ENCODE peak calls at places on chromosomes 12 and 14, in seven cellular contexts. T, V, Z, L, P, Y and Q are unnamed samples. For H3K4me1, the result is how much of the 10 kb centered on the place peaks cover.

GRCh38 chr14:58398895-58399294 is 3.2 kb downstream of the TOMM20L start:
- DNase-seq in T (no peak), V (no peak), P (no peak), Z (no peak), Y (no peak), L (no peak), Q (peak)

GRCh38 chr14:71714225-71714624 is 218.0 kb upstream of the RGS6 start:
- DNase-seq in P (no peak), Z (no peak), L (no peak), Y (no peak), T (peak), V (no peak), Q (no peak)

GRCh38 chr14:59897757-59898383 is 22.1 kb upstream of the LRRC9 start:
- DNase-seq in L (peak), Y (no peak), Z (peak), T (peak), V (peak), P (peak), Q (no peak)

GRCh38 chr12:56581418-56582145 is 48.5 kb downstream of the BAZ2A start:
- DNase-seq in Z (peak), P (no peak), L (no peak), T (peak), Y (no peak), V (no peak), Q (no peak)

GRCh38 chr12:112357214-112357613 is 25.0 kb downstream of the HECTD4 start:
- DNase-seq in Z (no peak), L (no peak), T (no peak), P (no peak), Y (no peak), V (no peak), Q (no peak)

GRCh38 chr12:110760204-110760609 is 17.5 kb upstream of the PPP1CC start:
- DNase-seq in Y (no peak), V (no peak), L (no peak), T (peak), P (no peak), Z (no peak), Q (no peak)

GRCh38 chr14:57976701-57977100 is 110.8 kb upstream of the SLC35F4 start:
- DNase-seq in Z (no peak), T (no peak), Y (no peak), L (no peak), V (no peak), P (no peak), Q (no peak)

GRCh38 chr14:85527006-85527405 is 2.9 kb upstream of the FLRT2 start:
- DNase-seq in V (no peak), L (no peak), P (no peak), T (peak), Y (no peak), Z (peak), Q (no peak)

GRCh38 chr14:102192840-102193502 is 53.3 kb downstream of the WDR20 start:
- DNase-seq in P (no peak), V (peak), Y (no peak), L (no peak), T (no peak), Z (no peak), Q (no peak)

GRCh38 chr14:44833376-44833775 is 128.4 kb downstream of the KLHL28 start:
- DNase-seq in V (no peak), T (peak), Y (no peak), L (no peak), Z (no peak), P (peak), Q (no peak)

GRCh38 chr14:74238974-74239847 is at the start of gene VSX2:
- DNase-seq in T (no peak), P (no peak), L (no peak), Z (no peak), V (no peak), Y (no peak), Q (no peak)

GRCh38 chr12:50742776-50743175 is 21.1 kb upstream of the ATF1 start:
- DNase-seq in L (no peak), V (no peak), Y (no peak), T (no peak), P (no peak), Z (no peak), Q (no peak)

GRCh38 chr12:57779736-57780135 is 2.9 kb upstream of the TSFM start:
- DNase-seq in T (no peak), Y (no peak), Z (no peak), L (no peak), P (no peak), V (no peak), Q (no peak)

GRCh38 chr12:71636704-71637115 is 26.9 kb downstream of the ZFC3H1 start:
- DNase-seq in L (peak), Z (peak), P (peak), Y (no peak), T (peak), V (peak), Q (no peak)

GRCh38 chr12:58695263-58695662 is 225.0 kb downstream of the LRIG3 start:
- DNase-seq in P (no peak), Z (no peak), V (no peak), L (no peak), T (no peak), Y (no peak), Q (no peak)

GRCh38 chr12:7190268-7191055 is 976 bp downstream of the PEX5 start:
- DNase-seq in Y (peak), P (no peak), Z (no peak), T (no peak), V (no peak), L (peak), Q (peak)

GRCh38 chr12:6202331-6202730 is 2.1 kb downstream of the CD9 start:
- DNase-seq in P (no peak), V (no peak), T (no peak), L (no peak), Y (no peak), Z (no peak), Q (peak)

GRCh38 chr12:116247377-116247776 is 30.1 kb downstream of the MED13L start:
- DNase-seq in V (no peak), L (no peak), Z (no peak), Y (no peak), T (no peak), P (no peak), Q (no peak)

GRCh38 chr14:96135285-96135684 is 69.4 kb upstream of the BDKRB2 start:
- DNase-seq in Z (peak), V (no peak), T (no peak), L (peak), Y (no peak), P (no peak), Q (no peak)

GRCh38 chr14:68164723-68165122 is 345.1 kb downstream of the RAD51B start:
- DNase-seq in V (peak), Y (no peak), T (peak), Z (no peak), P (no peak), L (peak), Q (no peak)

DNA sequence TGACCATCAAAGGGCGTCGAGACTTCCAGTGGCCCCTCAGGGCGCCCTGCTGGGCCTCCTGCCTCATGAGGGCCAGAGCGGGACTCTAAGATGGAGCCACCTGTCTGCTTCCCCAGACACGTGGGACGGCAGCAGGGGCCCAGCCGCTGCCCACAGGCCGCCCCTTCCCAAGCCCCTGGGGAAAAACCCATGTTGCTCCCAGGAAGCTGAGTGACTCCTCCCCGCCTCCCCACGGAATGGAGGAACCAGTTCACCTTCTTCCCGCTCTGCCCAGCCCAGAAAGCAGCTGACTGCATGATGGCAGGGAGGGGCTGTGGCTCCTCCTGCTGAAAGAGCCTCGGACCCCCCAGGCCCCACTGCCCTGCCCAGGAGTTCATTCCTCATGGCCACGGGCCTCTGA is 14.9 kb downstream of the RAB35 start:
- DNase-seq in Z (no peak), T (no peak), P (no peak), Y (no peak), V (no peak), L (no peak), Q (no peak)
- H3K4me1 ChIP-seq in Z (under half), T (under half), P (under half), Y (under half), V (under half), L (under half), Q (under half)

DNA sequence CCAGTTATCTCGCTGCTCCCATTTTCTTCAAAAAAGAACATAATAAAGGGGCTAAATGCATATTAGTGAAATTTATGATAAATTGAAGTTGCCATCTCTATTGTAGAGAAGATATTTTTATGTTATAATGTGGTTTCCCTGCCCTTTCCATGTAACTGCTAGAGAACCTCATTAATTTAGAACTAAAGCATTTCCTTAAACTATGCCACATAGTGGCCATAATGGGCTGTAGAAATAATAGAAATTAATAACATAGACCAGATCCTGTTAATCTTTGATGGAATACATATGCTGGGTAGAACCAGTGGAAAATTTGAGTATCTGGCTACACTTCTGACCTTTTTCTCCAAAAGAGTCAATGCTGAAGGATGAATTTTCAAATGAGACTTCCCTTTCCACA is 376.7 kb downstream of the PDZRN4 start:
- DNase-seq in Z (no peak), T (peak), Y (no peak), P (no peak), V (no peak), L (no peak), Q (no peak)
- H3K4me1 ChIP-seq in Z (under half), T (under half), Y (under half), P (under half), V (under half), L (under half), Q (under half)

DNA sequence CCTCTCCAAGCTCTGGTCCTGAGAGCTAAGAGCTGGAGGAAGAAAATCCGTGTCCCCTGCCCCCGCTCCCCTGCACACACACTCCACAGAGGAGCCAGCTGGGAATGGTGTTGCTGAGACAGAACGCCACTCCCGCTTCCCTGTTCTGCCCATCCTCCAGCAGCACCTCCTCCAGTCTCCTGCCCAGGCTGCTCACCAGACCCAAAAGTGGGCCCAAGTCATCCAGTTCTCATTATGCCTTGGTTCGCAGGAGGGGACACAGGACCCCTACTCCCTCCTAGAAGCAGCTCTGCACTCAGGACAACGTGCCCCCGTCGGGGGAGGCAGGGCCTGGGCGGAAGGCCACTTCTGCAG is 861 bp upstream of the TRMT61A start:
- DNase-seq in L (peak), V (no peak), Z (no peak), T (no peak), Y (peak), P (no peak), Q (peak)
- H3K4me1 ChIP-seq in L (under half), V (under half), Z (under half), T (under half), Y (under half), P (under half), Q (under half)

DNA sequence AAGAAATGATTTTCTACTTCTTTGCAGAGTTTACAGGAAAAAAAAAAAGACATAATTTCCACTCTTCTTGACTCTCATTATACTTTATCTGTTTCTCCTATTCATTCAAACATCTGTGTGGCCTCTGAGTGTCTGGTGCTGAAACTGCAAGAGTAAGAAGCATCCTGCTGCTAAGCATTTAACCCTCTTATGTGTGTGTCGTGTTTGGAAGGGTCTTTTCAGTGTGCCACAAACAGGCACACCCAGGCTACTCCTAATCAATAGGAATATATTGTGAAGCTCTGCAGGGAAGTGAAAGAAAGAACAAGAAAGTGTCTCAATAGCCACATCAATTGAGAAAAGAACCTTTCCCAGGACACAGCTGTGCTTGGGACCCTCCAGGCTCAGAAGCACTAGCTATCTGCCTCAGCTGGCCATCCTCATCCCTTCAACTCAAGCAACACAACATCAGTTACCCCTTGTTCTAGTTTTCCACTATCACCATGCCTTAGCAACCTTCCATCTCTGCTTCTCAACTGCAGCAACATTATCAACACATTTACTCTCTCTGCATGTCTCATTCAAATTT is 13.4 kb upstream of the KRAS start:
- DNase-seq in L (no peak), P (no peak), T (no peak), Z (no peak), Y (no peak), V (no peak), Q (no peak)
- H3K4me1 ChIP-seq in L (under half), P (under half), T (under half), Z (under half), Y (under half), V (under half), Q (under half)

GRCh38 chr12:34604631-34605509 is 582.6 kb downstream of the ALG10 start:
- DNase-seq in P (no peak), T (no peak), L (no peak), Y (peak), Z (no peak), V (peak), Q (no peak)
- H3K4me1 ChIP-seq in P (under half), T (under half), L (under half), Y (under half), Z (under half), V (under half), Q (under half)

GRCh38 chr14:22884721-22885523 is 1.9 kb downstream of the REM2 start:
- DNase-seq in Z (no peak), L (peak), Y (peak), V (no peak), P (no peak), T (no peak), Q (no peak)
- H3K4me1 ChIP-seq in Z (under half), L (under half), Y (under half), V (under half), P (under half), T (under half), Q (under half)